ENCODE peak calls at places on chromosome 3, in seven cellular contexts. G is NCI-H1092 treated with DMSO at 0.1 percent for 48 hours, K is Calu3, B is astrocyte of the spinal cord, C is caudate nucleus, P is iPS-NIHi11, Y is right cardiac atrium. M is an unnamed sample.

GRCh38 chr3:183980408-183980807 is 37.3 kb downstream of the ABCC5 start:
- DNase-seq in G (no peak), K (no peak), B (no peak), C (no peak), P (no peak), Y (no peak), M (no peak)

GRCh38 chr3:56467108-56467507 is 1.2 kb downstream of the ERC2 start:
- DNase-seq in G (peak; percentile 92), K (peak; percentile 83), B (peak; percentile 91), C (peak; percentile 72), P (peak; percentile 96), Y (peak; percentile 74), M (peak; percentile 73)

GRCh38 chr3:155356594-155357370 is 63.3 kb upstream of the STRIT1 start:
- DNase-seq in G (no peak), K (peak; percentile 18), B (no peak), C (no peak), P (peak; percentile 30), Y (no peak), M (no peak)

GRCh38 chr3:85525264-85525663 is 566.5 kb downstream of the CADM2 start:
- DNase-seq in G (no peak), K (no peak), B (no peak), C (no peak), P (no peak), Y (no peak), M (no peak)

GRCh38 chr3:46890132-46890531 is 12.6 kb downstream of the PTH1R start:
- DNase-seq in G (no peak), K (no peak), B (no peak), C (no peak), P (no peak), Y (peak; percentile 37), M (no peak)

GRCh38 chr3:172562881-172563835 is 39.9 kb upstream of the TNFSF10 start:
- DNase-seq in G (no peak), K (peak; percentile 42), B (peak; percentile 81), C (no peak), P (peak; percentile 19), Y (no peak), M (no peak)

GRCh38 chr3:179898024-179898423 is 138.7 kb downstream of the PEX5L start:
- DNase-seq in G (no peak), K (peak; percentile 72), B (peak; percentile 23), C (no peak), P (peak; percentile 88), Y (no peak), M (no peak)

GRCh38 chr3:51371943-51372557 is 13.0 kb upstream of the MANF start:
- DNase-seq in G (peak; percentile 16), K (peak; percentile 71), B (peak; percentile 83), C (no peak), P (peak; percentile 58), Y (no peak), M (no peak)

GRCh38 chr3:15964605-15965061 is 166.9 kb upstream of the ANKRD28 start:
- DNase-seq in G (no peak), K (no peak), B (peak; percentile 69), C (no peak), P (no peak), Y (no peak), M (no peak)

M was measured in amygdala.